ENCODE peak calls at places on chromosomes 6 and 20, in five cellular contexts. G is BJ, H is aorta, A is HTR-8/SVneo, M is GM19239. D is an unnamed sample.
A peak's percentile ranks its signal among the peaks of the same experiment; 100 is the strongest.

GRCh38 chr6:15922510-15923307 is 206.2 kb upstream of the MYLIP start:
- DNase-seq in M (no peak), H (no peak), A (peak; percentile 41), G (peak; percentile 76), D (no peak)

GRCh38 chr6:110853754-110854477 is 20.7 kb upstream of the AMD1 start:
- DNase-seq in H (no peak), G (no peak), A (no peak), M (no peak), D (no peak)

GRCh38 chr6:147192278-147192911 is 11.8 kb upstream of the STXBP5 start:
- DNase-seq in A (no peak), G (no peak), M (no peak), H (no peak), D (no peak)

GRCh38 chr6:7034055-7034454 is 73.7 kb upstream of the RREB1 start:
- DNase-seq in H (no peak), M (no peak), A (no peak), G (no peak), D (no peak)

GRCh38 chr6:165847407-165848098 is 184.5 kb upstream of the PDE10A start:
- DNase-seq in A (no peak), H (no peak), M (no peak), G (no peak), D (no peak)

GRCh38 chr20:17636523-17637412 is 45.3 kb downstream of the RRBP1 start:
- DNase-seq in A (no peak), M (no peak), G (no peak), H (no peak), D (peak; percentile 93)

GRCh38 chr6:112286010-112286409 is 31.6 kb upstream of the LAMA4 start:
- DNase-seq in G (no peak), H (no peak), A (no peak), M (no peak), D (no peak)

GRCh38 chr20:6122111-6122872 is 538 bp downstream of the FERMT1 start:
- DNase-seq in G (no peak), M (no peak), H (no peak), A (peak; percentile 20), D (peak; percentile 20)

GRCh38 chr6:167268683-167269280 is 22.3 kb upstream of the UNC93A start:
- DNase-seq in M (no peak), G (no peak), A (no peak), H (no peak), D (no peak)

GRCh38 chr20:25251558-25251957 is 3.7 kb downstream of the PYGB start:
- DNase-seq in A (no peak), H (no peak), G (no peak), M (no peak), D (peak; percentile 38)

GRCh38 chr6:92820531-92820930 is 598.8 kb downstream of the EPHA7 start:
- DNase-seq in A (no peak), G (no peak), H (no peak), M (no peak), D (no peak)

GRCh38 chr6:44048277-44048676 is 79.0 kb downstream of the MRPL14 start:
- DNase-seq in G (no peak), M (no peak), A (no peak), H (peak; percentile 38), D (no peak)

GRCh38 chr20:3406481-3407425 is 716 bp downstream of the DNAAF9 start:
- DNase-seq in M (no peak), A (peak; percentile 42), H (no peak), G (no peak), D (peak; percentile 63)

GRCh38 chr6:44496705-44497369 is 109.3 kb downstream of the CDC5L start:
- DNase-seq in G (no peak), A (no peak), H (no peak), M (no peak), D (no peak)

GRCh38 chr6:128672023-128672422 is 151.6 kb upstream of the PTPRK start:
- DNase-seq in H (no peak), G (no peak), A (no peak), M (no peak), D (no peak)

GRCh38 chr20:37456948-37457347 is 64.1 kb upstream of the NNAT start:
- DNase-seq in M (no peak), H (no peak), G (no peak), A (no peak), D (no peak)

GRCh38 chr6:137806914-137807682 is 60.0 kb upstream of the TNFAIP3 start:
- DNase-seq in A (no peak), G (no peak), H (no peak), M (no peak), D (no peak)

GRCh38 chr6:38307730-38308129 is 332.0 kb downstream of the BTBD9 start:
- DNase-seq in A (no peak), G (no peak), H (no peak), M (peak; percentile 21), D (no peak)

GRCh38 chr6:75751443-75751842 is 2.4 kb downstream of the MYO6 start:
- DNase-seq in G (no peak), H (no peak), A (no peak), M (no peak), D (no peak)

GRCh38 chr6:137697267-137697938 is 169.7 kb upstream of the TNFAIP3 start:
- DNase-seq in G (no peak), A (peak; percentile 40), M (no peak), H (no peak), D (no peak)

GRCh38 chr6:72955666-72956065 is 269.6 kb downstream of the KHDC1L start:
- DNase-seq in G (no peak), M (no peak), A (no peak), H (no peak), D (no peak)

GRCh38 chr20:23156170-23156841 is 70.2 kb upstream of the CD93 start:
- DNase-seq in A (peak; percentile 56), G (no peak), H (no peak), M (no peak), D (no peak)

GRCh38 chr6:42166444-42167141 is 6.6 kb upstream of the GUCA1A start:
- DNase-seq in M (peak; percentile 79), A (peak; percentile 80), G (no peak), H (no peak), D (peak; percentile 57)

GRCh38 chr6:163282672-163283071 is 131.8 kb upstream of the QKI start:
- DNase-seq in A (no peak), H (no peak), G (no peak), M (no peak), D (no peak)

GRCh38 chr6:36622901-36623546 is 28.9 kb downstream of the SRSF3 start:
- DNase-seq in A (no peak), G (no peak), H (no peak), M (no peak), D (no peak)